ENCODE peak calls at places on chromosomes 13 and 19, in four cellular contexts. D, P, N and R are unnamed samples.
A peak's percentile ranks its signal among the peaks of the same experiment; 100 is the strongest.

GRCh38 chr13:109287553-109287952 is 498.8 kb downstream of the IRS2 start:
- DNase-seq in N (no peak), D (no peak), P (no peak), R (no peak)

GRCh38 chr19:41616785-41617621 is 9.9 kb downstream of the CEACAM4 start:
- DNase-seq in P (no peak), N (no peak), D (peak; percentile 49), R (no peak)

GRCh38 chr13:27401210-27401609 is 23.2 kb upstream of the GTF3A start:
- DNase-seq in D (no peak), N (no peak), P (no peak), R (no peak)

GRCh38 chr19:52270266-52270885 is 989 bp downstream of the ZNF766 start:
- DNase-seq in N (no peak), P (no peak), D (peak; percentile 47), R (no peak)

GRCh38 chr19:55484571-55485438 is at the start of gene NAT14:
- DNase-seq in N (no peak), P (no peak), D (peak; percentile 94), R (peak; percentile 69)

GRCh38 chr19:7751157-7751783 is 3.9 kb upstream of the CD209 start:
- DNase-seq in N (no peak), P (no peak), D (no peak), R (no peak)

GRCh38 chr13:84927442-84928169 is 871.6 kb downstream of the SLITRK6 start:
- DNase-seq in D (no peak), N (no peak), P (no peak), R (no peak)

GRCh38 chr13:33075996-33076395 is 59.8 kb downstream of the KL start:
- DNase-seq in P (no peak), D (no peak), N (no peak), R (no peak)

GRCh38 chr19:56350416-56351045 is 35.9 kb upstream of the ZSCAN5A start:
- DNase-seq in D (peak; percentile 11), N (no peak), P (peak; percentile 11), R (peak; percentile 50)

GRCh38 chr13:75353786-75354193 is 128.2 kb downstream of the TBC1D4 start:
- DNase-seq in N (no peak), P (no peak), D (no peak), R (no peak)

GRCh38 chr19:49699364-49699763 is 8.4 kb downstream of the CPT1C start:
- DNase-seq in P (no peak), N (no peak), D (no peak), R (no peak)

GRCh38 chr19:54430306-54431254 is 15.3 kb downstream of the TTYH1 start:
- DNase-seq in N (no peak), D (no peak), P (peak; percentile 37), R (peak; percentile 78)

GRCh38 chr13:30718661-30719520 is 16.5 kb upstream of the ALOX5AP start:
- DNase-seq in P (no peak), N (no peak), D (peak; percentile 25), R (no peak)

GRCh38 chr13:97566907-97567306 is 132.9 kb downstream of the RAP2A start:
- DNase-seq in N (no peak), P (no peak), D (no peak), R (no peak)

GRCh38 chr19:37903096-37903495 is 3.3 kb downstream of the WDR87 start:
- DNase-seq in P (no peak), N (no peak), D (no peak), R (no peak)
- TF ChIP-seq POLR2A in P (no peak), N (no peak), D (no peak), R (no peak)

GRCh38 chr19:1855828-1856255 is 7.5 kb downstream of the KLF16 start:
- DNase-seq in P (no peak), D (no peak), N (no peak), R (no peak)
- TF ChIP-seq POLR2A in P (no peak), D (no peak), N (no peak), R (no peak)

DNA sequence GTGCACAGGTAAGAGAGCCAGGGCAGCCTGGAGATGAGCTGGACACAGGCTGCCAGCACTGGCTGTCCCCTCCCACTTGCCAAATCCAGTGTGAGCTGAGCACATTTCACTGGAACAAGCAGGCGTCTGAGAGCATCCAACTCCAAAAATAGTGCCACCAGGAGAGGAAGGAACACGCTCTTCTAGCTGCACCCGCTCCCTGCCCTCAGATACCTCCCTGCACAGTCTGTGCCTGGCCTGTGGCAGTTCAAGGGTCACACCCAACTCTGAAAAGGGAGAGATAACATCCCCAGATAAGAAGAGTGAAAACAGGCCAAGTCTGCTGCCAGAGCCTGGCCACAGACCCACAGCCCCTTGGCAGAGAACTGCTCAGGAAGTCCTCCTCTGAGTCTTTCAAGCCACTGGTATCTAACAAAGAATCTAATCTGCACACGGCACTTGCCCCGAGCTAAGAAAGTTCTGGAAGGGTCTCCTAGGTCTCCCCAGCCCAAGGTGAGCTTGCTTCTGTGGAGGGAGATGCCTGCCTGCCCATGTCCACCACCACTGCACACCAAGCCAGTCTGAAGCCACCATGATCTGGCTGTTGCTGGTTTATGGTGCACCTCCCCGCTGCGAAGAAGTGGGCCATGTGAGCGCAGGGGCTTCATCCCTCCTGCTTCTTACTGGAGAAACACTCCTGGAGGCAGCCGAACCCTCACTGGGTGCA is 14.7 kb downstream of the ELL start:
- DNase-seq in N (peak; percentile 71), P (no peak), D (no peak), R (no peak)
- TF ChIP-seq POLR2A in N (no peak), P (no peak), D (no peak), R (no peak)

GRCh38 chr19:36267061-36267845 is 52.3 kb downstream of the ZNF146 start:
- DNase-seq in N (no peak), P (no peak), D (no peak), R (no peak)
- TF ChIP-seq POLR2A in N (no peak), P (no peak), D (no peak), R (no peak)

DNA sequence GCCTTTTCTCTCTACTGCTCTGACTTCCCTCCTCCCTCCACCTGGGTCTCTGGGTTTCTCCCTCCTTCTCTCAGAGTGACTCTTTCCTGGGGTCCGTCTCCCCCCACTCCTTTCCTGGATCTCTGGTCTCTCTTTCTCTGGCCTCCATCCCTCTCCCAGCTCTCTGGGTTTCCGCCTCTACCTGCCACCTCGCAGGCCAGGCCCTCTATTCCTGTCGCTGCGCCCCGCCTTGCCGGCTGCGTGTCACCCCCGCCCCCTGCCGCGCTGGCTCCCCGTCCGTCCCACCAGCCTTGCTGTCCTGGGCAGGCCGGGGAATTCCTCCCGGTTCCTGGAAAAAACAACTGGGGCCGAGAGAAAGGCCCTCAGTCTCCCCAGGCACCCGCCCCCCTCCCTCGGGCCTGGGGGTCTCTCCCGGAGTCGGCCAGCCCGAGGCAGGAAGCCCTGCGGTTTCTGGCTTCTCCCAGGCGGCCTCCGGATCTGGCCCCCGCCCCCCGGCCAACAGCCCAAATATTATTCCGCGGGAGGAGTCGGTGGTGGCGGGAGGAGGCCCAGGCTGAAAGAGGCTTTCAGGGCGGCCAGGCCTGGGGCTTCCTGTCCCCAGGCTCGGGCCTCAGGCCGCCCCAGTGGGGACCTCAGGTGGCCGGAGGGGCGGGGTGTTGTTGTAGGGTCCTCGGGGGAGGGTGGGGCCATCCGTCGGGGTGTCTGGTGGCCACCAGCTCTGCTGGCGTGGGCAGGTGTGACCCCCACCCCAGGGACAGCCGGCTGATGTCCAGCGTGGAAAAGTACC is 9.3 kb downstream of the IRF2BP1 start:
- DNase-seq in N (peak; percentile 70), P (peak; percentile 52), D (no peak), R (no peak)
- TF ChIP-seq POLR2A in N (no peak), P (peak; percentile 43), D (no peak), R (no peak)